ENCODE peak calls at places on chromosomes 16 and 17, in four cellular contexts. One of them, this sample, is unnamed.

GRCh38 chr17:55286681-55287589 is 22.2 kb downstream of the HLF start:
- DNase-seq in LoVo: peak; percentile 54
- DNase-seq in GM23338: no peak
- DNase-seq in coronary artery: no peak
- DNase-seq in this sample: peak; percentile 54

GRCh38 chr16:82011199-82011641 is at the start of gene SDR42E1:
- DNase-seq in LoVo: no peak
- DNase-seq in coronary artery: no peak
- DNase-seq in GM23338: peak; percentile 13
- DNase-seq in this sample: peak; percentile 91

GRCh38 chr16:23132921-23133532 is 16.2 kb downstream of the USP31 start:
- DNase-seq in GM23338: no peak
- DNase-seq in coronary artery: no peak
- DNase-seq in LoVo: no peak
- DNase-seq in this sample: no peak

GRCh38 chr17:8479431-8479947 is 43.8 kb downstream of the NDEL1 start:
- DNase-seq in GM23338: no peak
- DNase-seq in LoVo: no peak
- DNase-seq in coronary artery: no peak
- DNase-seq in this sample: no peak

GRCh38 chr17:60559995-60560859 is 34.2 kb upstream of the APPBP2 start:
- DNase-seq in GM23338: no peak
- DNase-seq in coronary artery: no peak
- DNase-seq in LoVo: no peak
- DNase-seq in this sample: no peak

GRCh38 chr16:85819711-85820110 is 20.2 kb downstream of the COX4I1 start:
- DNase-seq in GM23338: no peak
- DNase-seq in LoVo: no peak
- DNase-seq in coronary artery: no peak
- DNase-seq in this sample: no peak

GRCh38 chr16:67254809-67255552 is 6.2 kb downstream of the SLC9A5 start:
- DNase-seq in LoVo: no peak
- DNase-seq in coronary artery: no peak
- DNase-seq in GM23338: no peak
- DNase-seq in this sample: no peak

GRCh38 chr16:75804368-75804767 is 78.1 kb upstream of the CPHXL start:
- DNase-seq in coronary artery: no peak
- DNase-seq in LoVo: no peak
- DNase-seq in GM23338: no peak
- DNase-seq in this sample: no peak

GRCh38 chr16:10180771-10181163 is 1.5 kb downstream of the GRIN2A start:
- DNase-seq in GM23338: peak; percentile 97
- DNase-seq in LoVo: no peak
- DNase-seq in coronary artery: no peak
- DNase-seq in this sample: no peak

GRCh38 chr16:84314373-84314772 is 19.7 kb downstream of the WFDC1 start:
- DNase-seq in LoVo: no peak
- DNase-seq in GM23338: no peak
- DNase-seq in coronary artery: no peak
- DNase-seq in this sample: no peak

GRCh38 chr17:44198721-44199552 is 747 bp downstream of the ATXN7L3 start:
- DNase-seq in GM23338: peak; percentile 82
- DNase-seq in coronary artery: peak; percentile 82
- DNase-seq in LoVo: no peak
- DNase-seq in this sample: no peak

GRCh38 chr16:76946879-76947278 is 244.1 kb upstream of the MON1B start:
- DNase-seq in GM23338: no peak
- DNase-seq in LoVo: peak; percentile 16
- DNase-seq in coronary artery: no peak
- DNase-seq in this sample: peak; percentile 2

GRCh38 chr17:78599419-78599818 is 22.2 kb upstream of the DNAH17 start:
- DNase-seq in GM23338: no peak
- DNase-seq in LoVo: no peak
- DNase-seq in coronary artery: no peak
- DNase-seq in this sample: no peak

GRCh38 chr17:59853168-59853918 is 39.4 kb downstream of the TUBD1 start:
- DNase-seq in LoVo: peak; percentile 92
- DNase-seq in coronary artery: no peak
- DNase-seq in GM23338: peak; percentile 94
- DNase-seq in this sample: no peak

GRCh38 chr16:2867987-2868789 is 10.2 kb upstream of the PRSS22 start:
- DNase-seq in GM23338: peak; percentile 94
- DNase-seq in coronary artery: peak; percentile 95
- DNase-seq in LoVo: peak; percentile 93
- DNase-seq in this sample: peak; percentile 86

GRCh38 chr17:79090503-79091372 is 16.1 kb downstream of the ENGASE start:
- DNase-seq in GM23338: peak; percentile 68
- DNase-seq in coronary artery: no peak
- DNase-seq in LoVo: no peak
- DNase-seq in this sample: no peak

GRCh38 chr17:61340431-61340830 is 59.2 kb upstream of the TBX2 start:
- DNase-seq in LoVo: no peak
- DNase-seq in GM23338: no peak
- DNase-seq in coronary artery: no peak
- DNase-seq in this sample: no peak

GRCh38 chr16:13435873-13436474 is 484.0 kb upstream of the ERCC4 start:
- DNase-seq in LoVo: no peak
- DNase-seq in coronary artery: no peak
- DNase-seq in GM23338: peak; percentile 70
- DNase-seq in this sample: no peak

GRCh38 chr16:1778200-1779179 is 3.9 kb downstream of the SPSB3 start:
- DNase-seq in GM23338: no peak
- DNase-seq in LoVo: no peak
- DNase-seq in coronary artery: no peak
- DNase-seq in this sample: no peak

GRCh38 chr17:78432226-78432894 is 53.9 kb downstream of the PGS1 start:
- DNase-seq in LoVo: no peak
- DNase-seq in GM23338: no peak
- DNase-seq in coronary artery: no peak
- DNase-seq in this sample: no peak

GRCh38 chr17:78378225-78379133 is at the start of gene PGS1:
- DNase-seq in LoVo: peak; percentile 76
- DNase-seq in coronary artery: peak; percentile 85
- DNase-seq in GM23338: peak; percentile 86
- DNase-seq in this sample: peak; percentile 49

GRCh38 chr16:1819611-1820010 is 7.0 kb downstream of the HAGH start:
- DNase-seq in LoVo: no peak
- DNase-seq in coronary artery: no peak
- DNase-seq in GM23338: no peak
- DNase-seq in this sample: no peak

GRCh38 chr16:56950881-56951771 is 10.6 kb upstream of the CETP start:
- DNase-seq in coronary artery: no peak
- DNase-seq in GM23338: peak; percentile 82
- DNase-seq in LoVo: no peak
- DNase-seq in this sample: no peak

GRCh38 chr17:348692-349425 is 3.7 kb downstream of the RPH3AL start:
- DNase-seq in LoVo: no peak
- DNase-seq in GM23338: no peak
- DNase-seq in coronary artery: no peak
- DNase-seq in this sample: no peak

GRCh38 chr16:71883193-71883848 is 661 bp downstream of the ZNF821 start:
- DNase-seq in GM23338: peak; percentile 78
- DNase-seq in coronary artery: no peak
- DNase-seq in LoVo: peak; percentile 24
- DNase-seq in this sample: no peak

GRCh38 chr16:85553436-85554113 is 59.5 kb upstream of the GSE1 start:
- DNase-seq in LoVo: peak; percentile 65
- DNase-seq in GM23338: peak; percentile 78
- DNase-seq in coronary artery: no peak
- DNase-seq in this sample: peak; percentile 59

GRCh38 chr17:42517516-42517915 is 18.5 kb upstream of the NAGLU start:
- DNase-seq in coronary artery: peak; percentile 95
- DNase-seq in GM23338: peak; percentile 90
- DNase-seq in LoVo: peak; percentile 47
- DNase-seq in this sample: peak; percentile 56

GRCh38 chr17:35736236-35736635 is 4.8 kb downstream of the RASL10B start:
- DNase-seq in coronary artery: no peak
- DNase-seq in GM23338: no peak
- DNase-seq in LoVo: no peak
- DNase-seq in this sample: no peak

GRCh38 chr17:33045236-33045635 is 53.6 kb downstream of the SPACA3 start:
- DNase-seq in coronary artery: no peak
- DNase-seq in LoVo: no peak
- DNase-seq in GM23338: no peak
- DNase-seq in this sample: no peak

GRCh38 chr16:58733248-58733670 is 857 bp downstream of the GOT2 start:
- DNase-seq in GM23338: peak; percentile 54
- DNase-seq in coronary artery: no peak
- DNase-seq in LoVo: no peak
- DNase-seq in this sample: no peak

GRCh38 chr16:1530349-1530882 is 3.0 kb upstream of the TMEM204 start:
- DNase-seq in LoVo: no peak
- DNase-seq in GM23338: no peak
- DNase-seq in coronary artery: no peak
- DNase-seq in this sample: no peak

GRCh38 chr16:1035066-1035415 is 37.5 kb upstream of the SSTR5 start:
- DNase-seq in GM23338: no peak
- DNase-seq in coronary artery: no peak
- DNase-seq in LoVo: no peak
- DNase-seq in this sample: no peak

GRCh38 chr17:6641374-6641818 is 536 bp downstream of the TXNDC17 start:
- DNase-seq in GM23338: no peak
- DNase-seq in coronary artery: no peak
- DNase-seq in LoVo: peak; percentile 28
- DNase-seq in this sample: no peak

GRCh38 chr16:77289331-77289809 is 90.2 kb downstream of the SYCE1L start:
- DNase-seq in GM23338: no peak
- DNase-seq in coronary artery: no peak
- DNase-seq in LoVo: no peak
- DNase-seq in this sample: no peak

GRCh38 chr17:60640503-60640902 is 37.1 kb upstream of the BCAS3 start:
- DNase-seq in GM23338: peak; percentile 56
- DNase-seq in coronary artery: no peak
- DNase-seq in LoVo: no peak
- DNase-seq in this sample: no peak